ENCODE peak calls at places on chromosomes 4 and X, in six cellular contexts. V, Z, J, S, D and P are unnamed samples.

GRCh38 chrX:28124416-28124815 is 143.2 kb upstream of the DCAF8L1 start:
- DNase-seq in D (no peak), Z (no peak), S (no peak), V (no peak), J (no peak), P (no peak)

GRCh38 chr4:102453827-102454226 is 47.3 kb upstream of the NFKB1 start:
- DNase-seq in D (no peak), S (no peak), V (no peak), Z (no peak), J (no peak), P (no peak)

GRCh38 chr4:155946486-155946885 is 7.2 kb downstream of the CTSO start:
- DNase-seq in D (peak; percentile 74), Z (no peak), V (peak; percentile 60), J (no peak), S (peak; percentile 13), P (no peak)

GRCh38 chr4:1072830-1073446 is 40.4 kb downstream of the RNF212 start:
- DNase-seq in D (no peak), S (peak; percentile 71), V (peak; percentile 65), J (peak; percentile 55), Z (peak; percentile 68), P (peak; percentile 73)

GRCh38 chrX:110992611-110993010 is 103.4 kb upstream of the PAK3 start:
- DNase-seq in J (no peak), Z (no peak), S (peak; percentile 7), V (peak; percentile 5), D (peak; percentile 14), P (peak; percentile 19)

GRCh38 chr4:125266901-125267601 is 47.7 kb upstream of the FAT4 start:
- DNase-seq in V (peak; percentile 84), S (no peak), Z (no peak), J (no peak), D (no peak), P (peak; percentile 84)

GRCh38 chr4:5751918-5752802 is 41.2 kb downstream of the EVC start:
- DNase-seq in S (peak; percentile 93), J (no peak), Z (peak; percentile 37), D (no peak), V (peak; percentile 71), P (peak; percentile 32)

GRCh38 chrX:63513825-63514574 is 162.9 kb upstream of the SPIN4 start:
- DNase-seq in D (no peak), S (no peak), V (peak; percentile 68), Z (no peak), J (no peak), P (peak; percentile 84)

GRCh38 chrX:41457618-41458192 is 10.6 kb downstream of the NYX start:
- DNase-seq in J (no peak), Z (peak; percentile 53), S (no peak), V (peak; percentile 25), D (no peak), P (peak; percentile 5)

GRCh38 chr4:113809313-113809712 is 47.8 kb upstream of the CAMK2D start:
- DNase-seq in Z (no peak), D (no peak), J (no peak), V (peak; percentile 15), S (peak; percentile 9), P (no peak)

GRCh38 chr4:168562021-168562691 is 65.3 kb downstream of the PALLD start:
- DNase-seq in V (no peak), Z (no peak), J (no peak), D (no peak), S (no peak), P (peak; percentile 59)

GRCh38 chr4:156390599-156391296 is 437.1 kb upstream of the CTSO start:
- DNase-seq in V (peak; percentile 51), D (no peak), J (no peak), S (no peak), Z (no peak), P (peak; percentile 72)

GRCh38 chr4:174314770-174315169 is 31.1 kb downstream of the CEP44 start:
- DNase-seq in J (no peak), V (peak; percentile 69), S (peak; percentile 46), Z (no peak), D (no peak), P (peak; percentile 74)

GRCh38 chr4:176794151-176794550 is 1.4 kb upstream of the VEGFC start:
- DNase-seq in Z (no peak), J (no peak), D (no peak), S (peak; percentile 55), V (peak; percentile 96), P (peak; percentile 93)

GRCh38 chr4:84691170-84691691 is 108.3 kb downstream of the CDS1 start:
- DNase-seq in S (peak; percentile 73), D (no peak), Z (no peak), J (no peak), V (peak; percentile 94), P (peak; percentile 94)

GRCh38 chr4:104487105-104487504 is 7.6 kb downstream of the CXXC4 start:
- DNase-seq in Z (no peak), S (no peak), V (no peak), J (no peak), D (no peak), P (no peak)

GRCh38 chr4:142435599-142436235 is 410.4 kb downstream of the INPP4B start:
- DNase-seq in Z (no peak), S (no peak), V (no peak), D (no peak), J (no peak), P (no peak)

GRCh38 chrX:75155454-75155829 is 641 bp downstream of the ABCB7 start:
- DNase-seq in J (no peak), D (no peak), V (peak; percentile 1), Z (no peak), S (no peak), P (peak; percentile 50)

GRCh38 chr4:20832821-20833220 is 132.6 kb downstream of the PACRGL start:
- DNase-seq in Z (no peak), J (no peak), V (no peak), S (no peak), D (no peak), P (peak; percentile 87)

GRCh38 chr4:1156069-1156468 is 16.3 kb downstream of the SPON2 start:
- DNase-seq in Z (no peak), S (no peak), D (no peak), J (no peak), V (no peak), P (no peak)

GRCh38 chrX:12973561-12974216 is 1.2 kb upstream of the TMSB4X start:
- DNase-seq in D (peak; percentile 72), S (no peak), Z (no peak), J (peak; percentile 51), V (no peak), P (no peak)

GRCh38 chrX:151871244-151871643 is 41.4 kb upstream of the MAGEA4 start:
- DNase-seq in D (no peak), V (peak; percentile 66), S (peak; percentile 84), Z (no peak), J (no peak), P (peak; percentile 90)